ENCODE peak calls at places on chromosomes 12 and 14, in four cellular contexts. F is C1 segment of cervical spinal cord, I is left ventricle myocardium inferior, X is adipocyte. Y is an unnamed sample.

GRCh38 chr14:72692678-72693077 is 201.2 kb downstream of the DPF3 start:
- DNase-seq in F (no peak), I (no peak), X (no peak), Y (no peak)

GRCh38 chr12:56836317-56836716 is 73.2 kb downstream of the HSD17B6 start:
- DNase-seq in F (no peak), I (peak), X (peak), Y (no peak)

GRCh38 chr14:23447634-23448353 is 12.3 kb upstream of the MYH7 start:
- DNase-seq in F (no peak), I (no peak), X (no peak), Y (no peak)

GRCh38 chr12:6370994-6371754 is 4.2 kb downstream of the SCNN1A start:
- DNase-seq in F (no peak), I (no peak), X (no peak), Y (no peak)

GRCh38 chr12:108773798-108774788 is 42.8 kb upstream of the CORO1C start:
- DNase-seq in F (no peak), I (peak), X (peak), Y (no peak)

GRCh38 chr12:108457006-108457733 is 57.9 kb upstream of the FICD start:
- DNase-seq in F (no peak), I (no peak), X (peak), Y (peak)

GRCh38 chr12:467591-467990 is 7.9 kb downstream of the B4GALNT3 start:
- DNase-seq in F (no peak), I (no peak), X (no peak), Y (no peak)

GRCh38 chr14:68394113-68394718 is 398.7 kb downstream of the ZFP36L1 start:
- DNase-seq in F (no peak), I (no peak), X (peak), Y (no peak)

GRCh38 chr14:104442611-104443390 is 136.8 kb upstream of the C14orf180 start:
- DNase-seq in F (no peak), I (no peak), X (no peak), Y (no peak)

GRCh38 chr12:92503029-92503931 is 199.5 kb upstream of the PLEKHG7 start:
- DNase-seq in F (peak), I (no peak), X (no peak), Y (no peak)

GRCh38 chr14:52563120-52563519 is 10.5 kb downstream of the GPR137C start:
- DNase-seq in F (no peak), I (no peak), X (peak), Y (no peak)

GRCh38 chr12:78891646-78892353 is 27.2 kb downstream of the SYT1 start:
- DNase-seq in F (no peak), I (no peak), X (no peak), Y (no peak)